ENCODE peak calls at places on chromosomes 4 and X, in ten cellular contexts. One of them, this sample, is unnamed.

GRCh38 chr4:151266542-151266941 is 10.4 kb upstream of the PRSS48 start:
- DNase-seq in hepatocyte: no peak
- DNase-seq in prostate gland: no peak
- DNase-seq in cardiac fibroblast: no peak
- DNase-seq in GM20000: no peak
- DNase-seq in fibroblast of lung: peak
- DNase-seq in endothelial cell: no peak
- DNase-seq in testis: no peak
- DNase-seq in choroid plexus epithelial cell: peak
- DNase-seq in fibroblast of mammary gland: no peak
- DNase-seq in this sample: no peak

GRCh38 chrX:119007189-119007770 is 32.9 kb downstream of the LONRF3 start:
- DNase-seq in cardiac fibroblast: no peak
- DNase-seq in hepatocyte: no peak
- DNase-seq in fibroblast of lung: no peak
- DNase-seq in testis: no peak
- DNase-seq in choroid plexus epithelial cell: no peak
- DNase-seq in prostate gland: no peak
- DNase-seq in endothelial cell: no peak
- DNase-seq in GM20000: no peak
- DNase-seq in fibroblast of mammary gland: no peak
- DNase-seq in this sample: no peak

GRCh38 chr4:88526221-88526815 is 2.7 kb upstream of the PYURF start:
- DNase-seq in endothelial cell: no peak
- DNase-seq in GM20000: peak
- DNase-seq in testis: no peak
- DNase-seq in hepatocyte: no peak
- DNase-seq in fibroblast of mammary gland: peak
- DNase-seq in prostate gland: no peak
- DNase-seq in choroid plexus epithelial cell: peak
- DNase-seq in fibroblast of lung: peak
- DNase-seq in cardiac fibroblast: peak
- DNase-seq in this sample: no peak

GRCh38 chr4:2341261-2341841 is 77.1 kb downstream of the ZFYVE28 start:
- DNase-seq in prostate gland: no peak
- DNase-seq in choroid plexus epithelial cell: no peak
- DNase-seq in GM20000: no peak
- DNase-seq in fibroblast of lung: no peak
- DNase-seq in fibroblast of mammary gland: no peak
- DNase-seq in cardiac fibroblast: no peak
- DNase-seq in hepatocyte: peak
- DNase-seq in endothelial cell: peak
- DNase-seq in testis: peak
- DNase-seq in this sample: peak

GRCh38 chr4:185881427-185881826 is 69.4 kb upstream of the SORBS2 start:
- DNase-seq in hepatocyte: no peak
- DNase-seq in cardiac fibroblast: peak
- DNase-seq in GM20000: no peak
- DNase-seq in prostate gland: no peak
- DNase-seq in endothelial cell: no peak
- DNase-seq in testis: no peak
- DNase-seq in fibroblast of lung: no peak
- DNase-seq in choroid plexus epithelial cell: peak
- DNase-seq in fibroblast of mammary gland: no peak
- DNase-seq in this sample: no peak

GRCh38 chr4:82865592-82865991 is 25.4 kb downstream of the SEC31A start:
- DNase-seq in fibroblast of lung: peak
- DNase-seq in choroid plexus epithelial cell: peak
- DNase-seq in prostate gland: no peak
- DNase-seq in cardiac fibroblast: peak
- DNase-seq in endothelial cell: no peak
- DNase-seq in hepatocyte: peak
- DNase-seq in testis: no peak
- DNase-seq in GM20000: no peak
- DNase-seq in fibroblast of mammary gland: peak
- DNase-seq in this sample: no peak

GRCh38 chr4:77706717-77707116 is 101.1 kb downstream of the CXCL13 start:
- DNase-seq in choroid plexus epithelial cell: no peak
- DNase-seq in endothelial cell: no peak
- DNase-seq in GM20000: no peak
- DNase-seq in fibroblast of mammary gland: no peak
- DNase-seq in cardiac fibroblast: no peak
- DNase-seq in testis: no peak
- DNase-seq in hepatocyte: no peak
- DNase-seq in prostate gland: no peak
- DNase-seq in fibroblast of lung: no peak
- DNase-seq in this sample: no peak

GRCh38 chrX:77003956-77004355 is 443.2 kb upstream of the FGF16 start:
- DNase-seq in hepatocyte: peak
- DNase-seq in prostate gland: no peak
- DNase-seq in fibroblast of mammary gland: peak
- DNase-seq in fibroblast of lung: peak
- DNase-seq in endothelial cell: no peak
- DNase-seq in GM20000: no peak
- DNase-seq in cardiac fibroblast: no peak
- DNase-seq in testis: no peak
- DNase-seq in choroid plexus epithelial cell: no peak
- DNase-seq in this sample: no peak

GRCh38 chrX:34629572-34629971 is 27.5 kb downstream of the TMEM47 start:
- DNase-seq in fibroblast of mammary gland: peak
- DNase-seq in hepatocyte: no peak
- DNase-seq in testis: no peak
- DNase-seq in prostate gland: no peak
- DNase-seq in choroid plexus epithelial cell: no peak
- DNase-seq in cardiac fibroblast: peak
- DNase-seq in endothelial cell: no peak
- DNase-seq in fibroblast of lung: peak
- DNase-seq in GM20000: no peak
- DNase-seq in this sample: no peak

GRCh38 chr4:83629945-83630684 is 94.2 kb downstream of the GPAT3 start:
- DNase-seq in hepatocyte: peak
- DNase-seq in fibroblast of lung: peak
- DNase-seq in prostate gland: no peak
- DNase-seq in testis: no peak
- DNase-seq in endothelial cell: no peak
- DNase-seq in GM20000: no peak
- DNase-seq in choroid plexus epithelial cell: peak
- DNase-seq in cardiac fibroblast: peak
- DNase-seq in fibroblast of mammary gland: peak
- DNase-seq in this sample: no peak

GRCh38 chr4:188023682-188024081 is 28.1 kb downstream of the ZFP42 start:
- DNase-seq in cardiac fibroblast: no peak
- DNase-seq in fibroblast of lung: peak
- DNase-seq in hepatocyte: no peak
- DNase-seq in choroid plexus epithelial cell: no peak
- DNase-seq in GM20000: no peak
- DNase-seq in endothelial cell: no peak
- DNase-seq in testis: no peak
- DNase-seq in prostate gland: no peak
- DNase-seq in fibroblast of mammary gland: no peak
- DNase-seq in this sample: no peak

GRCh38 chr4:629916-630641 is 4.7 kb downstream of the PDE6B start:
- DNase-seq in hepatocyte: no peak
- DNase-seq in fibroblast of mammary gland: no peak
- DNase-seq in prostate gland: no peak
- DNase-seq in fibroblast of lung: no peak
- DNase-seq in endothelial cell: no peak
- DNase-seq in cardiac fibroblast: no peak
- DNase-seq in GM20000: no peak
- DNase-seq in choroid plexus epithelial cell: peak
- DNase-seq in testis: no peak
- DNase-seq in this sample: peak

GRCh38 chrX:87525771-87526229 is 8.2 kb downstream of the KLHL4 start:
- DNase-seq in fibroblast of lung: peak
- DNase-seq in hepatocyte: peak
- DNase-seq in endothelial cell: no peak
- DNase-seq in testis: no peak
- DNase-seq in prostate gland: no peak
- DNase-seq in cardiac fibroblast: peak
- DNase-seq in GM20000: no peak
- DNase-seq in fibroblast of mammary gland: peak
- DNase-seq in choroid plexus epithelial cell: peak
- DNase-seq in this sample: no peak

GRCh38 chr4:145066063-145066501 is 31.9 kb downstream of the ANAPC10 start:
- DNase-seq in prostate gland: no peak
- DNase-seq in testis: no peak
- DNase-seq in GM20000: no peak
- DNase-seq in endothelial cell: no peak
- DNase-seq in fibroblast of lung: no peak
- DNase-seq in cardiac fibroblast: peak
- DNase-seq in choroid plexus epithelial cell: peak
- DNase-seq in hepatocyte: peak
- DNase-seq in fibroblast of mammary gland: no peak
- DNase-seq in this sample: no peak

GRCh38 chr4:1462009-1462767 is 55.9 kb upstream of the NKX1-1 start:
- DNase-seq in choroid plexus epithelial cell: no peak
- DNase-seq in testis: no peak
- DNase-seq in hepatocyte: no peak
- DNase-seq in endothelial cell: no peak
- DNase-seq in prostate gland: no peak
- DNase-seq in GM20000: no peak
- DNase-seq in fibroblast of lung: no peak
- DNase-seq in fibroblast of mammary gland: no peak
- DNase-seq in cardiac fibroblast: no peak
- DNase-seq in this sample: no peak

GRCh38 chr4:128309585-128309984 is 22.0 kb upstream of the PGRMC2 start:
- DNase-seq in GM20000: no peak
- DNase-seq in prostate gland: no peak
- DNase-seq in fibroblast of mammary gland: no peak
- DNase-seq in cardiac fibroblast: peak
- DNase-seq in hepatocyte: no peak
- DNase-seq in testis: no peak
- DNase-seq in choroid plexus epithelial cell: no peak
- DNase-seq in endothelial cell: no peak
- DNase-seq in fibroblast of lung: no peak
- DNase-seq in this sample: no peak

GRCh38 chr4:128308986-128309385 is 21.4 kb upstream of the PGRMC2 start:
- DNase-seq in fibroblast of mammary gland: no peak
- DNase-seq in GM20000: no peak
- DNase-seq in hepatocyte: no peak
- DNase-seq in cardiac fibroblast: peak
- DNase-seq in testis: no peak
- DNase-seq in choroid plexus epithelial cell: peak
- DNase-seq in endothelial cell: no peak
- DNase-seq in prostate gland: no peak
- DNase-seq in fibroblast of lung: no peak
- DNase-seq in this sample: no peak

GRCh38 chr4:128311659-128312392 is 24.2 kb upstream of the PGRMC2 start:
- DNase-seq in hepatocyte: no peak
- DNase-seq in prostate gland: peak
- DNase-seq in fibroblast of lung: no peak
- DNase-seq in fibroblast of mammary gland: no peak
- DNase-seq in GM20000: no peak
- DNase-seq in cardiac fibroblast: no peak
- DNase-seq in testis: no peak
- DNase-seq in choroid plexus epithelial cell: no peak
- DNase-seq in endothelial cell: no peak
- DNase-seq in this sample: no peak

GRCh38 chr4:128306992-128307581 is 19.5 kb upstream of the PGRMC2 start:
- DNase-seq in testis: no peak
- DNase-seq in cardiac fibroblast: no peak
- DNase-seq in endothelial cell: no peak
- DNase-seq in GM20000: no peak
- DNase-seq in fibroblast of lung: no peak
- DNase-seq in hepatocyte: no peak
- DNase-seq in prostate gland: no peak
- DNase-seq in fibroblast of mammary gland: no peak
- DNase-seq in choroid plexus epithelial cell: no peak
- DNase-seq in this sample: no peak

GRCh38 chr4:128310266-128310697 is 22.7 kb upstream of the PGRMC2 start:
- DNase-seq in choroid plexus epithelial cell: peak
- DNase-seq in hepatocyte: peak
- DNase-seq in GM20000: no peak
- DNase-seq in fibroblast of lung: no peak
- DNase-seq in prostate gland: no peak
- DNase-seq in cardiac fibroblast: peak
- DNase-seq in testis: no peak
- DNase-seq in endothelial cell: no peak
- DNase-seq in fibroblast of mammary gland: peak
- DNase-seq in this sample: no peak
- TF ChIP-seq CTCF in choroid plexus epithelial cell: peak
- TF ChIP-seq CTCF in hepatocyte: peak
- TF ChIP-seq CTCF in GM20000: no peak
- TF ChIP-seq CTCF in fibroblast of lung: peak
- TF ChIP-seq CTCF in prostate gland: no peak
- TF ChIP-seq CTCF in cardiac fibroblast: peak
- TF ChIP-seq CTCF in testis: no peak
- TF ChIP-seq CTCF in endothelial cell: no peak
- TF ChIP-seq CTCF in fibroblast of mammary gland: peak
- TF ChIP-seq CTCF in this sample: peak

GRCh38 chrX:80335062-80335830 is 85.0 kb upstream of the TENT5D start:
- DNase-seq in fibroblast of lung: no peak
- DNase-seq in prostate gland: peak
- DNase-seq in testis: peak
- DNase-seq in GM20000: no peak
- DNase-seq in choroid plexus epithelial cell: no peak
- DNase-seq in fibroblast of mammary gland: peak
- DNase-seq in cardiac fibroblast: peak
- DNase-seq in endothelial cell: peak
- DNase-seq in hepatocyte: peak
- DNase-seq in this sample: peak
- TF ChIP-seq CTCF in fibroblast of lung: no peak
- TF ChIP-seq CTCF in prostate gland: no peak
- TF ChIP-seq CTCF in testis: no peak
- TF ChIP-seq CTCF in GM20000: no peak
- TF ChIP-seq CTCF in choroid plexus epithelial cell: no peak
- TF ChIP-seq CTCF in fibroblast of mammary gland: no peak
- TF ChIP-seq CTCF in cardiac fibroblast: no peak
- TF ChIP-seq CTCF in endothelial cell: no peak
- TF ChIP-seq CTCF in hepatocyte: no peak
- TF ChIP-seq CTCF in this sample: no peak

DNA sequence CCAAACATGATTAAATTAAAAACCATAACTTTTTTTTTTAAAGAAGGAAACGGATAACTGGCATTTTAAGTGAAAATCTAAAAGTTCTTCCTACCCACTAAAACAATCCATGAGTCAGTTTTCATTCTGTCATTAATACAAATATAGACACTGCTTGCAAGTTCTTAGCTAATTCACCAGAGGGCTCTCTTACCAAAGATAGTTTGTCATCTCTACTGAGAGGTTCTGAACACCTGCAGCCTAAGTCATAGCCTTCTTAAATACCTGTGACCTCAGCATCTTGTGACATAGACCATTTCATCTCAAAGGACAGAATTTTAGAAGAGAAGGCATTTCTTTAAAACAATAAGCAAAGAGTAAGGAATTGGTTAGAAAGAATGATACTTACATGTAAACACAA is 65.3 kb upstream of the FAM120C start:
- DNase-seq in hepatocyte: peak
- DNase-seq in testis: no peak
- DNase-seq in fibroblast of lung: peak
- DNase-seq in GM20000: peak
- DNase-seq in fibroblast of mammary gland: peak
- DNase-seq in prostate gland: no peak
- DNase-seq in cardiac fibroblast: peak
- DNase-seq in choroid plexus epithelial cell: peak
- DNase-seq in endothelial cell: no peak
- DNase-seq in this sample: no peak
- TF ChIP-seq CTCF in hepatocyte: peak
- TF ChIP-seq CTCF in testis: no peak
- TF ChIP-seq CTCF in fibroblast of lung: peak
- TF ChIP-seq CTCF in GM20000: no peak
- TF ChIP-seq CTCF in fibroblast of mammary gland: peak
- TF ChIP-seq CTCF in prostate gland: no peak
- TF ChIP-seq CTCF in cardiac fibroblast: peak
- TF ChIP-seq CTCF in choroid plexus epithelial cell: peak
- TF ChIP-seq CTCF in endothelial cell: no peak
- TF ChIP-seq CTCF in this sample: peak

GRCh38 chr4:137819964-137820383 is 287.7 kb upstream of the PCDH18 start:
- DNase-seq in GM20000: peak
- DNase-seq in fibroblast of mammary gland: peak
- DNase-seq in choroid plexus epithelial cell: peak
- DNase-seq in testis: peak
- DNase-seq in fibroblast of lung: peak
- DNase-seq in prostate gland: peak
- DNase-seq in endothelial cell: peak
- DNase-seq in cardiac fibroblast: peak
- DNase-seq in hepatocyte: peak
- DNase-seq in this sample: no peak
- TF ChIP-seq CTCF in GM20000: peak
- TF ChIP-seq CTCF in fibroblast of mammary gland: peak
- TF ChIP-seq CTCF in choroid plexus epithelial cell: peak
- TF ChIP-seq CTCF in testis: no peak
- TF ChIP-seq CTCF in fibroblast of lung: peak
- TF ChIP-seq CTCF in prostate gland: no peak
- TF ChIP-seq CTCF in endothelial cell: no peak
- TF ChIP-seq CTCF in cardiac fibroblast: peak
- TF ChIP-seq CTCF in hepatocyte: peak
- TF ChIP-seq CTCF in this sample: peak